ENCODE peak calls at places on chromosomes 2 and 18, in seven cellular contexts. C is sigmoid colon, U is HepG2, S is stomach, F is breast epithelium, O is suprapubic skin, K is vagina. J is an unnamed sample.

GRCh38 chr18:35478520-35479435 is 19.0 kb downstream of the INO80C start:
- DNase-seq in K (no peak), F (no peak), O (no peak), S (peak; percentile 68), C (no peak), U (peak; percentile 97), J (no peak)

GRCh38 chr2:239278941-239279365 is 121.9 kb downstream of the HDAC4 start:
- DNase-seq in U (no peak), C (peak; percentile 65), F (no peak), S (no peak), O (peak; percentile 61), K (no peak), J (no peak)

GRCh38 chr2:144509548-144510205 is 10.2 kb downstream of the ZEB2 start:
- DNase-seq in C (no peak), K (no peak), U (no peak), F (no peak), S (no peak), O (no peak), J (no peak)

GRCh38 chr18:40413160-40413559 is 1541.9 kb upstream of the PIK3C3 start:
- DNase-seq in O (no peak), K (no peak), F (no peak), C (no peak), U (peak; percentile 2), S (no peak), J (no peak)

GRCh38 chr2:38181802-38182517 is 106.0 kb upstream of the CYP1B1 start:
- DNase-seq in S (no peak), F (no peak), C (no peak), O (no peak), U (no peak), K (no peak), J (no peak)

GRCh38 chr2:69567909-69568300 is 75.6 kb downstream of the AAK1 start:
- DNase-seq in C (no peak), O (no peak), K (no peak), F (no peak), S (no peak), U (no peak), J (no peak)

GRCh38 chr18:8603663-8604520 is 5.3 kb upstream of the RAB12 start:
- DNase-seq in U (no peak), S (no peak), F (no peak), C (no peak), K (no peak), O (no peak), J (no peak)

GRCh38 chr18:64332851-64333250 is 184.0 kb upstream of the LINC00305 start:
- DNase-seq in K (no peak), S (no peak), C (no peak), F (no peak), U (no peak), O (no peak), J (no peak)

GRCh38 chr2:113167115-113167932 is 6.4 kb upstream of the PSD4 start:
- DNase-seq in O (no peak), S (peak; percentile 79), F (no peak), U (peak; percentile 93), K (peak; percentile 65), C (no peak), J (no peak)

GRCh38 chr2:151029406-151030157 is 232.1 kb downstream of the RBM43 start:
- DNase-seq in K (no peak), F (no peak), S (no peak), C (no peak), O (no peak), U (no peak), J (no peak)

GRCh38 chr2:68994864-68995263 is 18.1 kb upstream of the ANTXR1 start:
- DNase-seq in C (peak; percentile 64), F (no peak), U (no peak), O (no peak), S (no peak), K (no peak), J (no peak)

GRCh38 chr2:54572262-54572635 is 116.1 kb downstream of the SPTBN1 start:
- DNase-seq in U (peak; percentile 93), K (no peak), C (no peak), S (no peak), O (no peak), F (no peak), J (no peak)

GRCh38 chr2:99101697-99102096 is 39.8 kb upstream of the C2orf15 start:
- DNase-seq in O (no peak), K (no peak), C (no peak), U (peak; percentile 32), F (no peak), S (no peak), J (no peak)

GRCh38 chr2:4873328-4873727 is 818.9 kb upstream of the SOX11 start:
- DNase-seq in U (no peak), K (no peak), F (no peak), C (no peak), O (no peak), S (no peak), J (no peak)

GRCh38 chr18:49898421-49898820 is 85.1 kb upstream of the ACAA2 start:
- DNase-seq in K (no peak), C (no peak), O (no peak), F (no peak), U (peak; percentile 43), S (peak; percentile 48), J (peak; percentile 21)

GRCh38 chr2:38037757-38038615 is 38.0 kb downstream of the CYP1B1 start:
- DNase-seq in U (no peak), C (no peak), S (no peak), F (no peak), O (no peak), K (no peak), J (peak; percentile 14)

GRCh38 chr18:21706386-21706865 is 1.9 kb upstream of the ABHD3 start:
- DNase-seq in F (no peak), K (no peak), S (no peak), U (no peak), C (no peak), O (no peak), J (no peak)

GRCh38 chr2:161049571-161049970 is 110.7 kb upstream of the TANK start:
- DNase-seq in U (no peak), C (no peak), F (no peak), S (no peak), K (no peak), O (no peak), J (no peak)

DNA sequence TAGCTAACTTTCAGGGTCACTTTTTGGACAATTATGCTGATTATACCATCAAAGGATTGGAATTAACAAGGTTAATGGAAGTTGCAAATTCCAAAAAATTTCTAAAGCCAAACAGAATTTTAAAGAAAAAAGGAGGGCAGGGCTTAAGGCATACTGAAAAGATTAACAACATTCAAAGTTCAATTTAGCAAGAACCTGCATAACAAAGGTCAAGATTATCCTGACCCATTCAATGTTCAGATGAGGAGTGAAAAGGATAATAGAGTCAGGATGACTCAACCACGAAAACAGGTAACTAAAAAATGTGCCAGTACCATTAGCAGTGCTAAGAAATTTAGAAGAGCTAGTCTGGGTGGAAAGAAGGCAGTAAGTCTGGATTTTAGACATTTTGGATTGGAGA is 139.8 kb upstream of the HNMT start:
- DNase-seq in O (no peak), S (no peak), U (no peak), F (no peak), C (no peak), K (no peak), J (no peak)
- TF ChIP-seq POLR2A in O (no peak), S (no peak), U (no peak), F (no peak), C (no peak), K (no peak), J (no peak)

GRCh38 chr2:27887122-27887521 is 3.1 kb downstream of the RBKS start:
- DNase-seq in K (no peak), C (no peak), F (no peak), S (no peak), U (no peak), O (no peak), J (no peak)

GRCh38 chr2:27889774-27890145 is 427 bp downstream of the RBKS start:
- DNase-seq in F (no peak), K (no peak), S (no peak), U (no peak), O (no peak), C (no peak), J (peak; percentile 9)

GRCh38 chr2:27887830-27888229 is 2.4 kb downstream of the RBKS start:
- DNase-seq in S (no peak), U (no peak), F (no peak), O (no peak), K (no peak), C (no peak), J (no peak)

GRCh38 chr2:27890146-27891062 is at the start of the genes BABAM2 and RBKS:
- DNase-seq in K (peak; percentile 92), C (peak; percentile 93), U (peak; percentile 89), S (peak; percentile 89), O (peak; percentile 91), F (peak; percentile 82), J (peak; percentile 85)

DNA sequence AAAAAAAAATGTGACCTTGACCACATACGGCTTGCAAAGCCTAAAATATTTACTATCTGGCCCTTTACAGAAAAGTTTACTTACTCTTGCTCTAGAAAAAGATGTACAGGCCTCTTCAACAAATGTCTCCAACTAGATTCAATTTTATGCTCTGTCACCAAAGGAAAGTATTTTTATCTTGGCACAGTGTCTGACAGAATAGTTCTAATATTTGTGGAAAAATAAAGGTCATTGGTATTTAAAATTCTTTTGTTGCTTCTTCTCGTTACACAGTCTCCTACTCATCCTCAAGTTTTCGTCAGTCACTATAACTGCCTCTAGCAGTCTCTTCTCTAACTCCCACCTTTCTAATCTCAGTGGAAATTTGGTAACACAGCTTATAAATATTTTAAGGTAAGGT is 1.4 kb downstream of the RBKS start:
- DNase-seq in U (no peak), F (no peak), S (no peak), O (no peak), C (no peak), K (no peak), J (no peak)
- TF ChIP-seq POLR2AphosphoS5 in U (no peak), F (no peak), S (no peak), O (no peak), C (no peak), K (no peak), J (no peak)

GRCh38 chr2:127680706-127681287 is 5.5 kb upstream of the LIMS2 start:
- DNase-seq in S (no peak), C (peak; percentile 53), O (no peak), F (no peak), U (no peak), K (no peak), J (no peak)
- H3K4me3 ChIP-seq in S (peak overlapping the region; percentile 16), C (peak overlapping the region; percentile 25), O (peak overlapping the region; percentile 33), F (peak overlapping the region; percentile 38), U (no peak overlapping the region), K (peak overlapping the region; percentile 39), J (no peak overlapping the region)

GRCh38 chr2:207530160-207531023 is 630 bp downstream of the CREB1 start:
- DNase-seq in C (peak; percentile 77), S (peak; percentile 54), U (peak; percentile 30), O (no peak), F (peak; percentile 41), K (no peak), J (peak; percentile 28)
- TF ChIP-seq POLR2A in C (peak; percentile 90), S (no peak), U (peak; percentile 42), O (no peak), F (peak; percentile 34), K (no peak), J (peak; percentile 39)